ENCODE peak calls at places on chromosomes 7 and 10, in seven cellular contexts. U, Q, V, G, J, K and F are unnamed samples. For H3K4me1 and H3K36me3, the result is how much of the 10 kb centered on the place peaks cover.

GRCh38 chr10:103620891-103621777 is 127.6 kb downstream of the NEURL1 start:
- DNase-seq in U (no peak), Q (no peak), V (no peak), G (no peak), J (no peak), K (no peak), F (no peak)

GRCh38 chr7:148436571-148436970 is 154.0 kb upstream of the C7orf33 start:
- DNase-seq in U (no peak), Q (no peak), V (no peak), G (peak), J (no peak), K (no peak), F (no peak)

GRCh38 chr7:102845351-102845750 is 67.4 kb upstream of the LRRC17 start:
- DNase-seq in U (no peak), Q (no peak), V (no peak), G (no peak), J (no peak), K (no peak), F (no peak)

GRCh38 chr10:61211468-61211867 is 241.7 kb downstream of the TMEM26 start:
- DNase-seq in U (no peak), Q (no peak), V (peak), G (peak), J (no peak), K (no peak), F (no peak)

GRCh38 chr10:87843714-87844113 is 19.6 kb downstream of the KLLN start:
- DNase-seq in U (no peak), Q (no peak), V (no peak), G (no peak), J (no peak), K (no peak), F (no peak)

GRCh38 chr10:100020161-100020882 is 10.6 kb upstream of the DNMBP start:
- DNase-seq in U (no peak), Q (no peak), V (no peak), G (no peak), J (no peak), K (no peak), F (no peak)

GRCh38 chr10:101161494-101162299 is 30.6 kb downstream of the TLX1 start:
- DNase-seq in U (peak), Q (peak), V (peak), G (peak), J (peak), K (peak), F (no peak)

GRCh38 chr10:57188846-57189245 is 827.8 kb upstream of the ZWINT start:
- DNase-seq in U (no peak), Q (no peak), V (no peak), G (no peak), J (no peak), K (no peak), F (no peak)

GRCh38 chr10:132506711-132507466 is 30.7 kb upstream of the INPP5A start:
- DNase-seq in U (no peak), Q (no peak), V (no peak), G (no peak), J (peak), K (no peak), F (no peak)

GRCh38 chr7:15685358-15686181 is 913 bp downstream of the MEOX2 start:
- DNase-seq in U (no peak), Q (peak), V (no peak), G (peak), J (peak), K (no peak), F (peak)

GRCh38 chr10:132806126-132807061 is 20.4 kb upstream of the NKX6-2 start:
- DNase-seq in U (no peak), Q (no peak), V (no peak), G (no peak), J (no peak), K (no peak), F (no peak)

GRCh38 chr10:127883516-127883915 is 9.2 kb downstream of the CLRN3 start:
- DNase-seq in U (no peak), Q (no peak), V (no peak), G (no peak), J (no peak), K (no peak), F (peak)

GRCh38 chr7:41203542-41203941 is 499.3 kb downstream of the INHBA start:
- DNase-seq in U (no peak), Q (no peak), V (no peak), G (no peak), J (no peak), K (no peak), F (no peak)

GRCh38 chr7:99141756-99142726 is 1.9 kb downstream of the SMURF1 start:
- DNase-seq in U (peak), Q (peak), V (peak), G (peak), J (peak), K (peak), F (no peak)

GRCh38 chr10:133438711-133439273 is 14.4 kb upstream of the SPRN start:
- DNase-seq in U (no peak), Q (no peak), V (peak), G (peak), J (no peak), K (peak), F (no peak)

GRCh38 chr7:17236603-17237002 is 61.8 kb upstream of the AHR start:
- DNase-seq in U (no peak), Q (no peak), V (no peak), G (no peak), J (no peak), K (no peak), F (no peak)

GRCh38 chr10:3948843-3949242 is 163.8 kb upstream of the KLF6 start:
- DNase-seq in U (no peak), Q (no peak), V (no peak), G (no peak), J (no peak), K (no peak), F (no peak)

GRCh38 chr10:28432210-28432676 is 100.7 kb upstream of the WAC start:
- DNase-seq in U (no peak), Q (peak), V (peak), G (peak), J (peak), K (peak), F (no peak)

GRCh38 chr10:82477776-82478175 is 602.8 kb downstream of the NRG3 start:
- DNase-seq in U (no peak), Q (no peak), V (no peak), G (no peak), J (no peak), K (no peak), F (no peak)

GRCh38 chr7:22872087-22872807 is 49.6 kb upstream of the TOMM7 start:
- DNase-seq in U (no peak), Q (no peak), V (no peak), G (no peak), J (no peak), K (no peak), F (no peak)

GRCh38 chr7:91347288-91347687 is 83.1 kb downstream of the FZD1 start:
- DNase-seq in U (no peak), Q (no peak), V (no peak), G (no peak), J (no peak), K (peak), F (no peak)

GRCh38 chr10:29691564-29692064 is 56.8 kb upstream of the SVIL start:
- DNase-seq in U (no peak), Q (no peak), V (no peak), G (no peak), J (peak), K (no peak), F (no peak)

GRCh38 chr7:115906690-115907089 is 123.9 kb downstream of the TFEC start:
- DNase-seq in U (no peak), Q (no peak), V (no peak), G (no peak), J (no peak), K (no peak), F (no peak)

GRCh38 chr10:1102836-1103235 is 46.7 kb downstream of the WDR37 start:
- DNase-seq in U (no peak), Q (no peak), V (no peak), G (no peak), J (no peak), K (no peak), F (no peak)

GRCh38 chr7:94170836-94171235 is 166.7 kb upstream of the BET1 start:
- DNase-seq in U (no peak), Q (no peak), V (no peak), G (no peak), J (no peak), K (no peak), F (no peak)

GRCh38 chr10:68668231-68668630 is 52.8 kb upstream of the CCAR1 start:
- DNase-seq in U (no peak), Q (no peak), V (no peak), G (no peak), J (no peak), K (no peak), F (no peak)

DNA sequence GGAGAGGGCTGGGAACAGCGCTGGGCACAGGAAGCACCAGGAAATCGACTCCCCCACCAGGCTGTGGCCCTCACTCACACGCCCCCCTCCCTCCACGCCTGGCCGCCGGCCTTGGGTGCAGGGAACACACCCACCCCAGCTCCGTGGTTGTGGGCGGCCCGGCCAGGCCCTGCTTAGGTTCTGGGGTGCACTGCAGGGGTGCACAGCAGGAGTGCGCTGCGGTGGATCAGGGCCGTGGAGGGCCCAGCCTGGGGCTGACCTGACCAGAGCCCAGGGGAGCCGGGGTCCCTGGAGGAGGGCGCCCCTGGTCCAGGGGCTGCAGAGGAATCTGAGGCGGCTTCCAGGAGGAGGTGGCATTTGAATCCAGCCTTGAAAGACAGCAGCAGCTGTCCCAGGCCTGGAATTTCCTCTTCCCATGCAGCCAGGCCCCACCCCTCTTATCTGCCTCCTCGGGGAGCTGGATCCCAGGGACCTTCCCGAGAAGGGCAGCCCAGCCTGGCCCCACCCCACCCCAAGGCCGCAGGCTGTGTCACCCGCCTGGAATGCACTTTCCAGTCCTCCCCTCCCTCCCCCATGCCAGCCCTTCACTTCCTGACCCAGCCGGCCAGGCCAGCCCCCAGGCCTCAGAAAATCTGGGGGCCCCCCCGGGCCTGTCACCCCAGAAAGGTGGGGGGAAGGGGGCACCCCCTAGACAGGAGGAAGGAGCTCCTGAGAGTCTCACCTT is 18.4 kb upstream of the PDGFA start:
- DNase-seq in U (no peak), Q (peak), V (peak), G (peak), J (peak), K (no peak), F (no peak)
- H3K27ac ChIP-seq in U (peak), Q (peak), V (peak), G (no peak), J (peak), K (peak), F (peak)

GRCh38 chr7:27197137-27198042 is 2.5 kb downstream of the HOXA13 start:
- DNase-seq in U (no peak), Q (no peak), V (no peak), G (no peak), J (no peak), K (no peak), F (no peak)
- H3K4me1 ChIP-seq in U (under half), Q (under half), V (under half), G (under half), J (under half), K (under half), F (under half)

GRCh38 chr7:139384611-139385010 is 24.9 kb downstream of the LUC7L2 start:
- DNase-seq in U (no peak), Q (no peak), V (no peak), G (no peak), J (no peak), K (no peak), F (no peak)
- H3K36me3 ChIP-seq in U (under half), Q (under half), V (under half), G (under half), J (under half), K (under half), F (under half)

DNA sequence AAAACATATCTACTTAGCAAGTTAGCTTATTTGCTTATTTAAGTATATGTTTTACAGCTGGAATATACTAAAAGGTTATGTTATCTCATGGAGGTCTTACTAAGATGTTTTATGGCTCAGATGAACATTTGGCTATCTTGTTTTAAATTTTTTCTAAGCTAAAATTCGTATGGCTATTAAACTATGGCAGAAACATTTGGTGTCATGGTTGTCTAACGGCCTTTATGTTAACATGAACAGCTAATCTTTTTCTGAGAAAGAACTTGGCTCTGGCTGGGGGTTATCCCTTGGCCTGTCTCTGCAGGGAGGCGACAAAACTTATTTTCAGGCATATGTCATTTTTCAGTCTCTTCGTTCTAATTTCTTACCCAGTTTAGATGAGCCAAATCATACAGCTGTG is 101.5 kb upstream of the MTPN start:
- DNase-seq in U (no peak), Q (no peak), V (no peak), G (no peak), J (no peak), K (no peak), F (no peak)
- H3K27ac ChIP-seq in U (no peak), Q (no peak), V (no peak), G (no peak), J (no peak), K (no peak), F (no peak)

GRCh38 chr7:47722126-47722525 is 140.2 kb upstream of the TNS3 start:
- DNase-seq in U (no peak), Q (no peak), V (no peak), G (no peak), J (no peak), K (no peak), F (no peak)

GRCh38 chr7:47724335-47724982 is 142.5 kb upstream of the TNS3 start:
- DNase-seq in U (no peak), Q (no peak), V (peak), G (peak), J (peak), K (no peak), F (peak)

GRCh38 chr7:47725031-47725780 is 143.3 kb upstream of the TNS3 start:
- DNase-seq in U (no peak), Q (no peak), V (no peak), G (no peak), J (no peak), K (no peak), F (peak)

GRCh38 chr7:47730135-47730534 is 148.2 kb upstream of the TNS3 start:
- DNase-seq in U (no peak), Q (no peak), V (peak), G (no peak), J (no peak), K (no peak), F (no peak)

GRCh38 chr7:47726047-47726726 is 144.3 kb upstream of the TNS3 start:
- DNase-seq in U (no peak), Q (no peak), V (no peak), G (no peak), J (no peak), K (no peak), F (peak)
- H3K4me1 ChIP-seq in U (under half), Q (under half), V (under half), G (under half), J (under half), K (under half), F (under half)

GRCh38 chr10:125823663-125824251 is 411 bp downstream of the BCCIP start:
- DNase-seq in U (no peak), Q (peak), V (peak), G (peak), J (peak), K (no peak), F (no peak)

GRCh38 chr10:125824736-125825135 is 1.4 kb downstream of the BCCIP start:
- DNase-seq in U (no peak), Q (no peak), V (no peak), G (no peak), J (no peak), K (no peak), F (no peak)

GRCh38 chr10:125822878-125823662 is at the start of the genes BCCIP and UROS:
- DNase-seq in U (peak), Q (peak), V (peak), G (peak), J (peak), K (peak), F (peak)

GRCh38 chr10:125828311-125828710 is 5.0 kb downstream of the BCCIP start:
- DNase-seq in U (no peak), Q (no peak), V (no peak), G (no peak), J (no peak), K (no peak), F (no peak)

GRCh38 chr10:125827133-125827532 is 3.8 kb downstream of the BCCIP start:
- DNase-seq in U (no peak), Q (no peak), V (no peak), G (no peak), J (no peak), K (no peak), F (no peak)
- H3K36me3 ChIP-seq in U (under half), Q (under half), V (under half), G (under half), J (under half), K (under half), F (under half)